ENCODE peak calls at places on chromosome 10, in four cellular contexts. G is CD4-positive, alpha-beta memory T cell; Q is GM12878; W is amniotic stem cell. L is an unnamed sample.

GRCh38 chr10:71291501-71291900 is 27.6 kb upstream of the SLC29A3 start:
- DNase-seq in Q (no peak), G (no peak), W (no peak), L (no peak)

GRCh38 chr10:122323941-122324675 is 50.4 kb upstream of the PLEKHA1 start:
- DNase-seq in G (no peak), W (no peak), Q (no peak), L (peak)

GRCh38 chr10:94403034-94403822 is 887 bp downstream of the TBC1D12 start:
- DNase-seq in W (peak), G (peak), Q (peak), L (peak)

GRCh38 chr10:75431180-75432111 is at the start of gene LRMDA:
- DNase-seq in G (no peak), W (no peak), Q (no peak), L (peak)

GRCh38 chr10:99280472-99280871 is 44.8 kb upstream of the HPSE2 start:
- DNase-seq in G (no peak), W (no peak), Q (no peak), L (no peak)

GRCh38 chr10:133261726-133262325 is 14.8 kb downstream of the ADAM8 start:
- DNase-seq in W (peak), Q (no peak), G (peak), L (peak)

GRCh38 chr10:123999956-124000615 is 93.3 kb downstream of the CHST15 start:
- DNase-seq in G (no peak), Q (no peak), W (no peak), L (no peak)

GRCh38 chr10:77350711-77351119 is 286.9 kb downstream of the KCNMA1 start:
- DNase-seq in Q (no peak), W (peak), G (no peak), L (peak)

GRCh38 chr10:69413221-69413865 is 3.4 kb downstream of the TACR2 start:
- DNase-seq in Q (no peak), W (peak), G (no peak), L (peak)

GRCh38 chr10:78851652-78852051 is 217.1 kb upstream of the ZMIZ1 start:
- DNase-seq in Q (no peak), W (no peak), G (no peak), L (no peak)

GRCh38 chr10:58666024-58666423 is 153.4 kb downstream of the BICC1 start:
- DNase-seq in Q (no peak), W (no peak), G (peak), L (no peak)

GRCh38 chr10:116002735-116003134 is 270.3 kb downstream of the GFRA1 start:
- DNase-seq in W (no peak), G (no peak), Q (no peak), L (no peak)

GRCh38 chr10:44801383-44802327 is 109.5 kb upstream of the TMEM72 start:
- DNase-seq in W (peak), G (no peak), Q (no peak), L (no peak)

GRCh38 chr10:10032991-10033390 is 984.7 kb upstream of the CELF2 start:
- DNase-seq in G (no peak), W (no peak), Q (no peak), L (no peak)

L was measured in MV-4-11.